ENCODE peak calls at places on chromosomes 16 and 17, in five cellular contexts. M is dermis microvascular lymphatic vessel endothelial cell, X is fibroblast of pulmonary artery, G is bronchial epithelial cell, U is AG04449. N is an unnamed sample.

GRCh38 chr16:1031666-1032065 is 40.9 kb upstream of the SSTR5 start:
- DNase-seq in U (no peak), G (no peak), M (no peak), X (no peak), N (no peak)

GRCh38 chr17:4766705-4767104 is 5.0 kb upstream of the TM4SF5 start:
- DNase-seq in X (no peak), U (no peak), M (no peak), G (no peak), N (no peak)

GRCh38 chr16:74837056-74837455 is 62.4 kb upstream of the FA2H start:
- DNase-seq in G (peak), X (no peak), M (peak), U (no peak), N (no peak)

GRCh38 chr16:83951544-83951943 is 1.5 kb upstream of the OSGIN1 start:
- DNase-seq in M (no peak), G (no peak), X (no peak), U (no peak), N (no peak)

GRCh38 chr17:8904686-8905085 is 37.2 kb upstream of the PIK3R6 start:
- DNase-seq in M (no peak), G (no peak), U (no peak), X (no peak), N (no peak)

GRCh38 chr17:43033947-43034622 is 9.1 kb downstream of the RND2 start:
- DNase-seq in X (no peak), M (no peak), G (no peak), U (no peak), N (no peak)

GRCh38 chr16:15897834-15898254 is 9.4 kb upstream of the CEP20 start:
- DNase-seq in M (no peak), G (peak), X (no peak), U (no peak), N (peak)

GRCh38 chr17:39264119-39264518 is 38.4 kb upstream of the STAC2 start:
- DNase-seq in G (no peak), M (no peak), U (no peak), X (no peak), N (no peak)

GRCh38 chr17:29079887-29080286 is 36.9 kb downstream of the PIPOX start:
- DNase-seq in X (no peak), G (no peak), M (no peak), U (no peak), N (no peak)

GRCh38 chr17:41404024-41404651 is 6.7 kb upstream of the KRT31 start:
- DNase-seq in G (peak), M (peak), U (peak), X (peak), N (peak)

N was measured in RKO.